ENCODE peak calls at places on chromosome 7, in four cellular contexts. P, Y, Z and L are unnamed samples.

GRCh38 chr7:84705079-84705478 is 481.8 kb downstream of the SEMA3D start:
- DNase-seq in P (no peak), Y (no peak), Z (no peak), L (no peak)

GRCh38 chr7:80783177-80783687 is 135.6 kb downstream of the SEMA3C start:
- DNase-seq in P (no peak), Y (no peak), Z (no peak), L (no peak)

GRCh38 chr7:61576-62360 is 130.6 kb upstream of the FAM20C start:
- DNase-seq in P (no peak), Y (no peak), Z (no peak), L (peak; percentile 41)

GRCh38 chr7:38660427-38661099 is 29.4 kb upstream of the AMPH start:
- DNase-seq in P (no peak), Y (peak; percentile 43), Z (no peak), L (no peak)

GRCh38 chr7:72020301-72020700 is 391.8 kb downstream of the CALN1 start:
- DNase-seq in P (no peak), Y (no peak), Z (no peak), L (no peak)

GRCh38 chr7:36400023-36400422 is 10.4 kb downstream of the ANLN start:
- DNase-seq in P (no peak), Y (no peak), Z (no peak), L (no peak)

GRCh38 chr7:26198133-26198780 is 2.3 kb downstream of the HNRNPA2B1 start:
- DNase-seq in P (no peak), Y (no peak), Z (no peak), L (no peak)

GRCh38 chr7:34069676-34070075 is 164.3 kb downstream of the BMPER start:
- DNase-seq in P (no peak), Y (peak; percentile 43), Z (no peak), L (no peak)

GRCh38 chr7:158572000-158572828 is 15.4 kb downstream of the PTPRN2 start:
- DNase-seq in P (no peak), Y (no peak), Z (no peak), L (no peak)

GRCh38 chr7:79245623-79246249 is 207.7 kb downstream of the MAGI2 start:
- DNase-seq in P (no peak), Y (no peak), Z (no peak), L (no peak)

GRCh38 chr7:122438001-122438400 is 133.5 kb upstream of the FEZF1 start:
- DNase-seq in P (no peak), Y (no peak), Z (no peak), L (no peak)

GRCh38 chr7:102024005-102024768 is 206.8 kb downstream of the CUX1 start:
- DNase-seq in P (no peak), Y (no peak), Z (no peak), L (no peak)

GRCh38 chr7:45193868-45194267 is 36.3 kb downstream of the RAMP3 start:
- DNase-seq in P (no peak), Y (no peak), Z (no peak), L (no peak)

GRCh38 chr7:74234549-74234948 is 19.6 kb downstream of the RFC2 start:
- DNase-seq in P (no peak), Y (no peak), Z (no peak), L (no peak)

GRCh38 chr7:40303996-40304395 is 169.2 kb downstream of the SUGCT start:
- DNase-seq in P (no peak), Y (no peak), Z (no peak), L (no peak)

GRCh38 chr7:94760702-94761101 is 104.8 kb upstream of the SGCE start:
- DNase-seq in P (no peak), Y (no peak), Z (no peak), L (no peak)

GRCh38 chr7:33671521-33672262 is 233.6 kb upstream of the BMPER start:
- DNase-seq in P (no peak), Y (no peak), Z (no peak), L (no peak)

GRCh38 chr7:136925556-136925955 is 57.1 kb downstream of the CHRM2 start:
- DNase-seq in P (no peak), Y (no peak), Z (no peak), L (no peak)

GRCh38 chr7:135923700-135924261 is 53.4 kb downstream of the MTPN start:
- DNase-seq in P (no peak), Y (peak; percentile 7), Z (no peak), L (no peak)

GRCh38 chr7:131538791-131539179 is 17.6 kb downstream of the PODXL start:
- DNase-seq in P (peak; percentile 50), Y (no peak), Z (no peak), L (no peak)

GRCh38 chr7:131538071-131538790 is 18.2 kb downstream of the PODXL start:
- DNase-seq in P (no peak), Y (peak; percentile 58), Z (no peak), L (no peak)

GRCh38 chr7:131537581-131537980 is 18.8 kb downstream of the PODXL start:
- DNase-seq in P (no peak), Y (no peak), Z (no peak), L (no peak)

GRCh38 chr7:131543298-131543697 is 13.1 kb downstream of the PODXL start:
- DNase-seq in P (no peak), Y (no peak), Z (no peak), L (no peak)

DNA sequence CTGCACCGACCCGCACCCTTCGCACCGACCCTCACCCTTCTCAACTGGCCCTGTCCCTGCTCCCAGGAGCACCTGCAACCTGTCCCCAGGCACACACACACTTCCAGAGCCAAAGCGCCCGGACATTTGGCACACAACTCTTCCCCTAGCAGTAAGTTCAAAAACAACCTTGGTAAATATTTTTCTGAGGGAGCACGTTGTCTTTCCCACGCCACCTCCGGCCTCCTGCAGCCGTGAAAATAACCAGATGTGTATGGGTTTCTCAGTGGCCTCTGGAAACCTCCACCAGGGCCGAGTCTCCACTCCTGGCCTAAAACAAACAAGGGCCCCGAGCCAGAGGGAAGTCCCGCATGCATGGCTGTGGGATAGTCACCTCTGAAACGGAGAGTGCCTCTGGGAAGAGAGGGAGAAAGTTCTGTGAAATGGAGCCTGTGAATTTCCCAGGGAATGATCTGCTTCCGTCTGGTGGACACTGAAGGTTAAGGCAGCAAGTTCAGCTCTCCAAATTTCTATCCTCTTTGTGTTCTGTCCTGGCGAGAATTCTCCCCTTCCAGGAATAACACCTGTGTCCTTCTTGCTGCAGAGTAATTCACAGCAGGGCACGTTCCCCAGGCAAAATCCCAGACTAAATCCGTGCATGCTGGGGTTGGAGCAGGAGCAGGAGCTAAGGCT is 15.8 kb downstream of the PODXL start:
- DNase-seq in P (peak; percentile 62), Y (no peak), Z (no peak), L (no peak)
- TF ChIP-seq CTCF in P (no peak), Y (no peak), Z (peak; percentile 11), L (no peak)

DNA sequence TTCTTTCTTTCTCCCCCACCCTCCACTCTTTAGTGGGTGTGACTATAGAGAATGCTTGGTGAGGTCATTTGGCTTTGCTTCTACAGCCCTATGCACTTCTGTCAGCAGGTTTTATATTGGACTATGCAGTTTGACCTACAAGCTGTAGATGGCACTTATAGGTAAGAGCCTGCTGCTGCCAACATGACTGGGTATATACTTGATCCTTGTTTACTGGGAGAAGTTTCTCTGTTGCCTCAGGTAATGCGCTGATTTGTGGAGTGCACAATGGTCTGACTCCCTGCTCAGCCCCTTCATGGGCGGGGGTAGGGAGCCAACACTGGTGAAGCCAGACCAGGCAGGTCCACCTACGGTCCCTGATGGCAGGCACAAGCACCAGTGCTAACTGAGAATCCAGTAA is 33.7 kb upstream of the C7orf33 start:
- DNase-seq in P (no peak), Y (no peak), Z (no peak), L (no peak)
- TF ChIP-seq CTCF in P (no peak), Y (no peak), Z (no peak), L (no peak)

DNA sequence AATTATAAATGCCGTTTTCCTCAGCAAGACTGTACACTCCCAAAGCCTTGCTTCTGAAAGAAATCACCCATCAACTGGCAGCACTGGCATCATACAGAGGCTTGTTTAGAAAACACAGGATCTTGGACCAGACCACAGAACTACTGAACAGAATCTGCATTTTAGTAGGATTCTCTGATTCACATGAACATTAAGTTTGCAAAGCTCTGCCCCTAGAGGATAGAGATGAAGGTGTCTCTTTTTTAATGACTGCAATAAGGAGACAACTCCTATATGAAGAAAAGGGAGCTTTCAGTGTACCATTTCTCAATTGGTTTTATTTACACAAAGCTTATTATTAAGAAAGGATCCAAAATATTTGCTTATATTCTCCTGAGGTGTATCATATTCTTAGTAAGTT is 172.7 kb downstream of the AGMO start:
- DNase-seq in P (no peak), Y (no peak), Z (no peak), L (no peak)
- TF ChIP-seq CTCF in P (no peak), Y (no peak), Z (no peak), L (no peak)

GRCh38 chr7:13476881-13477444 is 512.5 kb downstream of the ETV1 start:
- DNase-seq in P (no peak), Y (no peak), Z (no peak), L (no peak)
- TF ChIP-seq CTCF in P (no peak), Y (no peak), Z (no peak), L (no peak)

DNA sequence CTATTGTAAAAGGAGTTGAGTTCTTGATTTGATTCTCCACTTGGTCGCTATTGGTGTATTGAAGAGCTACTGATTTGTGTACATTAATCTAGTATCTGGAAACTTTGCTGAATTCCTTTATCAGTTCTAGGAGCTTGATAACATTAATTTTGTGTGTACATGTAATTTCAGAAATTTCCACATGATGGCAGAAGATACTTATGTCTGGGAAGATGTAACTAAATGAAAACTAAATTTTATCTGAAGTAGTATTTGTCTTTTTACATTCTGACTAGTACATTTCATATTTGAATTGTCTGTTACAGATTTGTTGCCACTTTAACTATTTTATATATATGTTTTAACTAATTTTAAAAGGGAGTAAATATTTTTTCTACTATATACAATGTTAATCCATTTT is 27.6 kb downstream of the SDHAF3 start:
- DNase-seq in P (no peak), Y (no peak), Z (no peak), L (no peak)
- TF ChIP-seq CTCF in P (no peak), Y (no peak), Z (peak; percentile 26), L (peak; percentile 41)

DNA sequence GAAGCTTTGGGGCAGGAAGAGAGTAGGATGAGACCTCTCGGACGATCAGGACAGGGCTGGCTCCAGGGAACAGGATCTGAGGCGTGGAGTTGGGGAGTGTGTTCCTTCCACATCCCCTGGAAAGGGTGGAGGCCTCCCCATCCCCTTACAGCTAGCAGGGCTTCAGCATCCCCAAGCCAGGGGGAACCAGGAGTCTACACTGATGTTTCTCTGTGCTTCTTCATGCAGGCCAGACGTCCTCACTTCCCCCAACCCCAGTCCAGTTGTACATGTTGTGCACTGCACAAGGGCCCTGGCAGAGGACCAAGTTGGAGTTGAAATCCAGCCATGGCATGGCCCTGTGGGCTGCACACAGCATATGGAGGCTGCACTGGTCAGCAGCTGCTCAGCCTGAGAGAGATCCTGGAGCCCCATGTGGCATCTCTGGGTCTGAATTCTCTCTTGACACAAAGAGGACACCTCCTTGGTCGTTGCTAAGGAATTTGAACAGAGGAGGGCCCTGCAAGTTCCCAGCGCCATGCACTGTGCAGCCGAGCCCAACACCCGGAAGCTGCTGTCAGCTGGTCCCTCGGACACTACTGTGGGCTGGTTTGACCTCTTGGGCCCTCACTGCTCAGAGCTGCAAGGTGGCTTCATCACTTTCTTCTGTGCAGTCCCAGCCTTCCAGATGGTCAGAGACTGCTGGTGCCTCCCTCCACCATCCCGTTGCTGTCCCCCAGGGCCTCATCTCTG is 181.1 kb downstream of the DNAJB6 start:
- DNase-seq in P (no peak), Y (no peak), Z (no peak), L (no peak)
- TF ChIP-seq CTCF in P (no peak), Y (no peak), Z (no peak), L (no peak)